ENCODE peak calls at places on chromosomes 12 and 14, in ten cellular contexts. One of them, this sample, is unnamed.

GRCh38 chr12:116245189-116245588 is 32.3 kb downstream of the MED13L start:
- DNase-seq in upper lobe of right lung: no peak
- DNase-seq in fibroblast of lung: peak; percentile 11
- DNase-seq in BJ: no peak
- DNase-seq in tibial artery: no peak
- DNase-seq in astrocyte of the spinal cord: no peak
- DNase-seq in heart right ventricle: no peak
- DNase-seq in transverse colon: no peak
- DNase-seq in AG04450: no peak
- DNase-seq in foreskin fibroblast: no peak
- DNase-seq in this sample: no peak

GRCh38 chr12:126847005-126847629 is 1419.9 kb upstream of the TMEM132C start:
- DNase-seq in upper lobe of right lung: no peak
- DNase-seq in fibroblast of lung: no peak
- DNase-seq in BJ: no peak
- DNase-seq in tibial artery: no peak
- DNase-seq in astrocyte of the spinal cord: no peak
- DNase-seq in heart right ventricle: no peak
- DNase-seq in transverse colon: no peak
- DNase-seq in AG04450: no peak
- DNase-seq in foreskin fibroblast: no peak
- DNase-seq in this sample: no peak

GRCh38 chr12:121578230-121579189 is 2.3 kb downstream of the KDM2B start:
- DNase-seq in upper lobe of right lung: no peak
- DNase-seq in fibroblast of lung: no peak
- DNase-seq in BJ: no peak
- DNase-seq in tibial artery: peak; percentile 69
- DNase-seq in astrocyte of the spinal cord: no peak
- DNase-seq in heart right ventricle: no peak
- DNase-seq in transverse colon: peak; percentile 19
- DNase-seq in AG04450: no peak
- DNase-seq in foreskin fibroblast: no peak
- DNase-seq in this sample: no peak

GRCh38 chr12:62301080-62301798 is 41.0 kb downstream of the USP15 start:
- DNase-seq in upper lobe of right lung: no peak
- DNase-seq in fibroblast of lung: no peak
- DNase-seq in BJ: no peak
- DNase-seq in tibial artery: no peak
- DNase-seq in astrocyte of the spinal cord: no peak
- DNase-seq in heart right ventricle: no peak
- DNase-seq in transverse colon: no peak
- DNase-seq in AG04450: no peak
- DNase-seq in foreskin fibroblast: no peak
- DNase-seq in this sample: no peak

GRCh38 chr12:4900327-4900726 is 9.4 kb upstream of the KCNA1 start:
- DNase-seq in upper lobe of right lung: no peak
- DNase-seq in fibroblast of lung: peak; percentile 75
- DNase-seq in BJ: no peak
- DNase-seq in tibial artery: no peak
- DNase-seq in astrocyte of the spinal cord: no peak
- DNase-seq in heart right ventricle: no peak
- DNase-seq in transverse colon: no peak
- DNase-seq in AG04450: no peak
- DNase-seq in foreskin fibroblast: no peak
- DNase-seq in this sample: no peak

GRCh38 chr14:69657961-69658360 is 46.6 kb downstream of the SUSD6 start:
- DNase-seq in upper lobe of right lung: peak; percentile 79
- DNase-seq in fibroblast of lung: peak; percentile 78
- DNase-seq in BJ: no peak
- DNase-seq in tibial artery: no peak
- DNase-seq in astrocyte of the spinal cord: peak; percentile 60
- DNase-seq in heart right ventricle: no peak
- DNase-seq in transverse colon: peak; percentile 72
- DNase-seq in AG04450: no peak
- DNase-seq in foreskin fibroblast: no peak
- DNase-seq in this sample: peak; percentile 94

GRCh38 chr12:124734224-124734788 is 129.4 kb downstream of the SCARB1 start:
- DNase-seq in upper lobe of right lung: peak; percentile 80
- DNase-seq in fibroblast of lung: no peak
- DNase-seq in BJ: no peak
- DNase-seq in tibial artery: peak; percentile 75
- DNase-seq in astrocyte of the spinal cord: no peak
- DNase-seq in heart right ventricle: no peak
- DNase-seq in transverse colon: no peak
- DNase-seq in AG04450: no peak
- DNase-seq in foreskin fibroblast: no peak
- DNase-seq in this sample: no peak

GRCh38 chr14:101495827-101496778 is 65.2 kb upstream of the DIO3 start:
- DNase-seq in upper lobe of right lung: peak; percentile 43
- DNase-seq in fibroblast of lung: no peak
- DNase-seq in BJ: no peak
- DNase-seq in tibial artery: peak; percentile 42
- DNase-seq in astrocyte of the spinal cord: no peak
- DNase-seq in heart right ventricle: no peak
- DNase-seq in transverse colon: peak; percentile 3
- DNase-seq in AG04450: no peak
- DNase-seq in foreskin fibroblast: no peak
- DNase-seq in this sample: no peak

GRCh38 chr14:36720657-36721056 is 59.0 kb downstream of the PAX9 start:
- DNase-seq in upper lobe of right lung: no peak
- DNase-seq in fibroblast of lung: no peak
- DNase-seq in BJ: no peak
- DNase-seq in tibial artery: no peak
- DNase-seq in astrocyte of the spinal cord: no peak
- DNase-seq in heart right ventricle: no peak
- DNase-seq in transverse colon: no peak
- DNase-seq in AG04450: no peak
- DNase-seq in foreskin fibroblast: no peak
- DNase-seq in this sample: no peak

GRCh38 chr14:75229576-75229922 is 49.1 kb upstream of the FOS start:
- DNase-seq in upper lobe of right lung: no peak
- DNase-seq in fibroblast of lung: no peak
- DNase-seq in BJ: no peak
- DNase-seq in tibial artery: no peak
- DNase-seq in astrocyte of the spinal cord: no peak
- DNase-seq in heart right ventricle: no peak
- DNase-seq in transverse colon: peak; percentile 81
- DNase-seq in AG04450: no peak
- DNase-seq in foreskin fibroblast: no peak
- DNase-seq in this sample: peak; percentile 68

GRCh38 chr12:43840338-43840737 is 4.5 kb downstream of the TMEM117 start:
- DNase-seq in upper lobe of right lung: no peak
- DNase-seq in fibroblast of lung: no peak
- DNase-seq in BJ: no peak
- DNase-seq in tibial artery: no peak
- DNase-seq in astrocyte of the spinal cord: no peak
- DNase-seq in heart right ventricle: no peak
- DNase-seq in transverse colon: no peak
- DNase-seq in AG04450: no peak
- DNase-seq in foreskin fibroblast: no peak
- DNase-seq in this sample: peak; percentile 24

GRCh38 chr12:29329411-29329810 is 51.6 kb downstream of the ERGIC2 start:
- DNase-seq in upper lobe of right lung: no peak
- DNase-seq in fibroblast of lung: no peak
- DNase-seq in BJ: no peak
- DNase-seq in tibial artery: no peak
- DNase-seq in astrocyte of the spinal cord: no peak
- DNase-seq in heart right ventricle: no peak
- DNase-seq in transverse colon: no peak
- DNase-seq in AG04450: no peak
- DNase-seq in foreskin fibroblast: no peak
- DNase-seq in this sample: no peak

GRCh38 chr12:92140919-92141536 is 4.6 kb downstream of the BTG1 start:
- DNase-seq in upper lobe of right lung: no peak
- DNase-seq in fibroblast of lung: no peak
- DNase-seq in BJ: no peak
- DNase-seq in tibial artery: no peak
- DNase-seq in astrocyte of the spinal cord: no peak
- DNase-seq in heart right ventricle: no peak
- DNase-seq in transverse colon: no peak
- DNase-seq in AG04450: no peak
- DNase-seq in foreskin fibroblast: no peak
- DNase-seq in this sample: no peak
- H3K4me3 ChIP-seq in upper lobe of right lung: peak overlapping the region; percentile 73
- H3K4me3 ChIP-seq in fibroblast of lung: peak overlapping the region; percentile 87
- H3K4me3 ChIP-seq in BJ: peak overlapping the region; percentile 98
- H3K4me3 ChIP-seq in tibial artery: peak overlapping the region; percentile 94
- H3K4me3 ChIP-seq in astrocyte of the spinal cord: peak overlapping the region; percentile 94
- H3K4me3 ChIP-seq in heart right ventricle: peak overlapping the region; percentile 25
- H3K4me3 ChIP-seq in transverse colon: peak overlapping the region; percentile 9
- H3K4me3 ChIP-seq in AG04450: peak overlapping the region; percentile 98
- H3K4me3 ChIP-seq in foreskin fibroblast: peak overlapping the region; percentile 86
- H3K4me3 ChIP-seq in this sample: peak overlapping the region; percentile 82

GRCh38 chr12:90013409-90013808 is 304.8 kb upstream of the ATP2B1 start:
- DNase-seq in upper lobe of right lung: no peak
- DNase-seq in fibroblast of lung: no peak
- DNase-seq in BJ: no peak
- DNase-seq in tibial artery: no peak
- DNase-seq in astrocyte of the spinal cord: no peak
- DNase-seq in heart right ventricle: no peak
- DNase-seq in transverse colon: no peak
- DNase-seq in AG04450: no peak
- DNase-seq in foreskin fibroblast: no peak
- DNase-seq in this sample: no peak
- TF ChIP-seq CTCF in upper lobe of right lung: peak; percentile 7
- TF ChIP-seq CTCF in fibroblast of lung: peak; percentile 35
- TF ChIP-seq CTCF in BJ: peak; percentile 14
- TF ChIP-seq CTCF in tibial artery: no peak
- TF ChIP-seq CTCF in astrocyte of the spinal cord: peak; percentile 44
- TF ChIP-seq CTCF in heart right ventricle: no peak
- TF ChIP-seq CTCF in transverse colon: no peak
- TF ChIP-seq CTCF in AG04450: peak; percentile 29
- TF ChIP-seq CTCF in foreskin fibroblast: peak; percentile 20
- TF ChIP-seq CTCF in this sample: peak; percentile 19

DNA sequence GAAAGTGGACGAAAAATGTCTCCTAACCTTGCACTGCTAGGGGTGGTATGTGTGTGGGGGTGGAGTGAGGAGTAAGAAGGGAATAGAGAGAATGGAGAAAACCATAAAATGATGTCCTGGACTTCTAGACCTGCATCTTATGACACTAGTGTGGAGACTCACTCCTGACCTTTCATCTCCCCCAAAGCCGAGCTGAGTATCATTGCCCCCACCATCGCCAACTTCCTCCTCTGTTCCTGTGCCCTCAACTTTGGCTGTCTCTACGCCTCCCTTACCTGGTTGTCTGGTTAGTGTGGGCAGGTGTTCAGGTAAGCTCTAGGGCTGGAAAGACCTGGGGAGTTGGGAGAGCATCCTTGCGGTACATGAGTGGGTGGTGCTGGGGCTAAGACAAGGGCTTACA is 4.5 kb upstream of the KLHL33 start:
- DNase-seq in upper lobe of right lung: no peak
- DNase-seq in fibroblast of lung: no peak
- DNase-seq in BJ: no peak
- DNase-seq in tibial artery: no peak
- DNase-seq in astrocyte of the spinal cord: no peak
- DNase-seq in heart right ventricle: no peak
- DNase-seq in transverse colon: no peak
- DNase-seq in AG04450: no peak
- DNase-seq in foreskin fibroblast: no peak
- DNase-seq in this sample: no peak
- H3K4me3 ChIP-seq in upper lobe of right lung: no peak overlapping the region
- H3K4me3 ChIP-seq in fibroblast of lung: no peak overlapping the region
- H3K4me3 ChIP-seq in BJ: no peak overlapping the region
- H3K4me3 ChIP-seq in tibial artery: no peak overlapping the region
- H3K4me3 ChIP-seq in astrocyte of the spinal cord: no peak overlapping the region
- H3K4me3 ChIP-seq in heart right ventricle: no peak overlapping the region
- H3K4me3 ChIP-seq in transverse colon: no peak overlapping the region
- H3K4me3 ChIP-seq in AG04450: no peak overlapping the region
- H3K4me3 ChIP-seq in foreskin fibroblast: no peak overlapping the region
- H3K4me3 ChIP-seq in this sample: no peak overlapping the region

GRCh38 chr12:104285740-104286537 is 17.6 kb upstream of the EID3 start:
- DNase-seq in upper lobe of right lung: peak; percentile 72
- DNase-seq in fibroblast of lung: peak; percentile 66
- DNase-seq in BJ: no peak
- DNase-seq in tibial artery: no peak
- DNase-seq in astrocyte of the spinal cord: peak; percentile 58
- DNase-seq in heart right ventricle: no peak
- DNase-seq in transverse colon: peak; percentile 57
- DNase-seq in AG04450: no peak
- DNase-seq in foreskin fibroblast: no peak
- DNase-seq in this sample: peak; percentile 93

GRCh38 chr12:104290855-104291254 is 12.7 kb upstream of the EID3 start:
- DNase-seq in upper lobe of right lung: no peak
- DNase-seq in fibroblast of lung: no peak
- DNase-seq in BJ: no peak
- DNase-seq in tibial artery: no peak
- DNase-seq in astrocyte of the spinal cord: no peak
- DNase-seq in heart right ventricle: no peak
- DNase-seq in transverse colon: no peak
- DNase-seq in AG04450: no peak
- DNase-seq in foreskin fibroblast: no peak
- DNase-seq in this sample: no peak

GRCh38 chr12:104290320-104290719 is 13.2 kb upstream of the EID3 start:
- DNase-seq in upper lobe of right lung: no peak
- DNase-seq in fibroblast of lung: no peak
- DNase-seq in BJ: no peak
- DNase-seq in tibial artery: no peak
- DNase-seq in astrocyte of the spinal cord: no peak
- DNase-seq in heart right ventricle: no peak
- DNase-seq in transverse colon: no peak
- DNase-seq in AG04450: no peak
- DNase-seq in foreskin fibroblast: no peak
- DNase-seq in this sample: no peak

GRCh38 chr12:104288635-104289258 is 14.8 kb upstream of the EID3 start:
- DNase-seq in upper lobe of right lung: peak; percentile 91
- DNase-seq in fibroblast of lung: peak; percentile 82
- DNase-seq in BJ: no peak
- DNase-seq in tibial artery: peak; percentile 89
- DNase-seq in astrocyte of the spinal cord: peak; percentile 80
- DNase-seq in heart right ventricle: peak; percentile 82
- DNase-seq in transverse colon: peak; percentile 91
- DNase-seq in AG04450: no peak
- DNase-seq in foreskin fibroblast: peak; percentile 79
- DNase-seq in this sample: peak; percentile 88

DNA sequence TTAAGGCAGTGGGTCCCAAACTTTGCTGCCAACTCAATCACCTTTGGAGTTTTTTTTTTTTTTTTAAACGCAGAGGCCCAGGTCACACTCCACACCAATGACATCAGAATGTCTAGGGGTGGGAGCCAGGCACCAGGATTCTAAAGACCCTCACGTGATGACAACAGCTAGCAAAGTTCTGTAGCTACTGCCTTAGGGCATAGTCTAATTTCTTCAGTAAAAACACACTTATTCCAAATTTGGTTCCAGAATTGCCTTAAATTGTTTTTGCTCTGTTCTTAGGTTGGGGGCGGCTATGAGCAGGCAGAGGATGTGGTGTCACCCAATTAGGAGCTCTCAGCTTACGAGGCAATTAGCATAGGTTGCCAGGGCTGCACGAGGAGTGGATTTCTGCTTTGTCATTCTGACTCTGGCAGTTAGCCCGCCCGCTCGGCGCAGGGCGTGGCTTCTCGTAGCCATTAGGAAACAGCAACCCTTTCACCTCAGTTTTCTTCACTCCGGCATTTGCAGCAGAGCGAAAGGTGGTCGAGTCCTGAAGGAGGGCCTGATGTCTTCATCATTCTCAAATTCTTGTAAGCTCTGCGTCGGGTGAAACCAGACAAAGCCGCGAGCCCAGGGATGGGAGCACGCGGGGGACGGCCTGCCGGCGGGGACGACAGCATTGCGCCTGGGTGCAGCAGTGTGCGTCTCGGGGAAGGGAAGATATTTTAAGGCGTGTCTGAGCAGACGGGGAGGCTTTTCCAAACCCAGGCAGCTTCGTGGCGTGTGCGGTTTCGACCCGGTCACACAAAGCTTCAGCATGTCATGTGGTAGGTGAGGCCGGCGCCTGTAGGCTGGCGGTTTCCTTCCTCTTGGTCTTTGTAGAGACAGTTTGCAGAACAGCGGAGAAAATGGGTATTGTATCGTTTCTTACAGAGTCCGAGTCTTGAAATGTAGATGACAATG is 16.7 kb upstream of the EID3 start:
- DNase-seq in upper lobe of right lung: peak; percentile 94
- DNase-seq in fibroblast of lung: peak; percentile 95
- DNase-seq in BJ: peak; percentile 93
- DNase-seq in tibial artery: peak; percentile 97
- DNase-seq in astrocyte of the spinal cord: peak; percentile 97
- DNase-seq in heart right ventricle: peak; percentile 94
- DNase-seq in transverse colon: peak; percentile 96
- DNase-seq in AG04450: peak; percentile 94
- DNase-seq in foreskin fibroblast: peak; percentile 97
- DNase-seq in this sample: peak; percentile 98
- TF ChIP-seq CTCF in upper lobe of right lung: no peak
- TF ChIP-seq CTCF in fibroblast of lung: no peak
- TF ChIP-seq CTCF in BJ: no peak
- TF ChIP-seq CTCF in tibial artery: peak; percentile 6
- TF ChIP-seq CTCF in astrocyte of the spinal cord: no peak
- TF ChIP-seq CTCF in heart right ventricle: no peak
- TF ChIP-seq CTCF in transverse colon: no peak
- TF ChIP-seq CTCF in AG04450: no peak
- TF ChIP-seq CTCF in foreskin fibroblast: no peak
- TF ChIP-seq CTCF in this sample: no peak

This sample was measured in epithelial cell of esophagus.